ENCODE peak calls at places on chromosomes 13 and 19, in five cellular contexts. B is transverse colon, E is prostate gland, Q is cardiac muscle cell, S is tibial artery. Z is an unnamed sample.

GRCh38 chr13:48210178-48210577 is 22.8 kb upstream of the ITM2B start:
- DNase-seq in Q (peak; percentile 65), B (no peak), E (no peak), S (no peak), Z (no peak)

GRCh38 chr19:2374808-2375207 is 14.7 kb downstream of the TMPRSS9 start:
- DNase-seq in B (no peak), E (no peak), S (no peak), Q (no peak), Z (no peak)

GRCh38 chr19:41175825-41176734 is 16.9 kb upstream of the CYP2S1 start:
- DNase-seq in E (peak; percentile 74), S (peak; percentile 62), B (peak; percentile 57), Q (peak; percentile 73), Z (peak; percentile 27)

GRCh38 chr13:112895521-112896465 is 73.2 kb upstream of the MCF2L start:
- DNase-seq in Q (no peak), E (no peak), B (no peak), S (no peak), Z (peak; percentile 9)

GRCh38 chr13:44052843-44053607 is 173.3 kb downstream of the LACC1 start:
- DNase-seq in Q (peak; percentile 82), E (no peak), S (peak; percentile 30), B (peak; percentile 17), Z (peak; percentile 24)

GRCh38 chr19:29687897-29688728 is 22.9 kb downstream of the PLEKHF1 start:
- DNase-seq in E (no peak), S (no peak), B (no peak), Q (peak; percentile 73), Z (no peak)

GRCh38 chr19:17469371-17470203 is 737 bp upstream of the SLC27A1 start:
- DNase-seq in S (peak; percentile 99), B (peak; percentile 97), E (peak; percentile 98), Q (peak; percentile 98), Z (peak; percentile 95)

GRCh38 chr19:40217921-40218890 is at the start of gene TTC9B:
- DNase-seq in B (no peak), S (no peak), E (no peak), Q (no peak), Z (no peak)

GRCh38 chr13:112781881-112782361 is 92.1 kb downstream of the ATP11A start:
- DNase-seq in E (no peak), B (no peak), S (no peak), Q (no peak), Z (peak; percentile 68)

GRCh38 chr19:42356686-42357085 is 31.3 kb downstream of the MEGF8 start:
- DNase-seq in B (no peak), E (no peak), S (no peak), Q (no peak), Z (no peak)

GRCh38 chr13:92188574-92188973 is 790.2 kb downstream of the GPC5 start:
- DNase-seq in S (no peak), B (no peak), Q (no peak), E (no peak), Z (no peak)

GRCh38 chr19:27765397-27765796 is 1447.6 kb downstream of the UQCRFS1 start:
- DNase-seq in E (no peak), B (no peak), Q (no peak), S (no peak), Z (no peak)

GRCh38 chr19:4081441-4082129 is 14.9 kb upstream of the ZBTB7A start:
- DNase-seq in B (peak; percentile 53), S (no peak), Q (peak; percentile 45), E (no peak), Z (no peak)

GRCh38 chr13:27481766-27482165 is 31.4 kb upstream of the MTIF3 start:
- DNase-seq in S (no peak), Q (peak; percentile 51), B (peak; percentile 51), E (peak; percentile 9), Z (peak; percentile 25)
- H3K4me1 ChIP-seq in S (no peaks in the 10 kb centered on the region), Q (no peaks in the 10 kb centered on the region), B (no peaks in the 10 kb centered on the region), E (no peaks in the 10 kb centered on the region), Z (no peaks in the 10 kb centered on the region)

GRCh38 chr19:34178276-34178614 is 5.9 kb downstream of the LSM14A start:
- DNase-seq in E (no peak), S (no peak), Q (no peak), B (no peak), Z (no peak)
- H3K4me3 ChIP-seq in E (no peak overlapping the region), S (no peak overlapping the region), Q (no peak overlapping the region), B (no peak overlapping the region), Z (peak overlapping the region; percentile 97)

GRCh38 chr13:96821381-96821780 is 172.9 kb downstream of the OXGR1 start:
- DNase-seq in E (no peak), S (no peak), B (no peak), Q (peak; percentile 4), Z (no peak)

GRCh38 chr13:96816261-96816660 is 178.0 kb downstream of the OXGR1 start:
- DNase-seq in S (peak; percentile 80), Q (peak; percentile 38), E (no peak), B (no peak), Z (no peak)

GRCh38 chr13:96819375-96819774 is 174.9 kb downstream of the OXGR1 start:
- DNase-seq in Q (no peak), E (no peak), B (no peak), S (no peak), Z (no peak)

GRCh38 chr13:96816874-96817273 is 177.4 kb downstream of the OXGR1 start:
- DNase-seq in S (no peak), E (no peak), Q (no peak), B (no peak), Z (no peak)

GRCh38 chr13:96817336-96817941 is 176.8 kb downstream of the OXGR1 start:
- DNase-seq in S (no peak), B (no peak), E (no peak), Q (peak; percentile 31), Z (no peak)
- TF ChIP-seq CTCF in S (peak; percentile 62), B (peak; percentile 47), E (peak; percentile 44), Q (peak; percentile 44), Z (peak; percentile 56)

DNA sequence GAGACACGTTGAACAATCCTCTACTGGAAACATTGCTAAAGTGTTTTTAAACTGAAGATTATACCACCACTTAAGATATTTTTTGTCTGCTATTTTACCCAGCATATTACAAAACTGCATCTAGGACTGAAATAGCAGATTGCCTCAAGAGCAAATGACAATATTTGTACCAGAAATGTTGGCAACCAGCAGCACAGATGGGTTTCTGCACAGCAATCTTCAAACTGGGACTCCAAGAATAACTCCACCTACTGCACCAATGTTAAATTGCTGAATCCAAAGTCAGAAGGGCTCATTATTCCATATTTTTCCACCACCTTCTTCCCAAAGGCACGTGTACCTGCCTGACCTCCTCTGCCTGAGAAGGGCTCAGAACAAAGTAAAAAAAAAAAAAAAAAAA is 79.6 kb downstream of the FOXO1 start:
- DNase-seq in B (no peak), E (no peak), Q (peak; percentile 30), S (no peak), Z (no peak)
- H3K4me1 ChIP-seq in B (no peaks in the 10 kb centered on the region), E (no peaks in the 10 kb centered on the region), Q (peaks cover 31% of the 10 kb centered on the region), S (peaks cover 52% of the 10 kb centered on the region), Z (peaks cover 77% of the 10 kb centered on the region)

GRCh38 chr13:79491715-79492114 is 10.8 kb downstream of the NDFIP2 start:
- DNase-seq in B (no peak), S (no peak), E (no peak), Q (peak; percentile 74), Z (no peak)
- H3K4me3 ChIP-seq in B (no peak overlapping the region), S (no peak overlapping the region), E (no peak overlapping the region), Q (no peak overlapping the region), Z (no peak overlapping the region)

DNA sequence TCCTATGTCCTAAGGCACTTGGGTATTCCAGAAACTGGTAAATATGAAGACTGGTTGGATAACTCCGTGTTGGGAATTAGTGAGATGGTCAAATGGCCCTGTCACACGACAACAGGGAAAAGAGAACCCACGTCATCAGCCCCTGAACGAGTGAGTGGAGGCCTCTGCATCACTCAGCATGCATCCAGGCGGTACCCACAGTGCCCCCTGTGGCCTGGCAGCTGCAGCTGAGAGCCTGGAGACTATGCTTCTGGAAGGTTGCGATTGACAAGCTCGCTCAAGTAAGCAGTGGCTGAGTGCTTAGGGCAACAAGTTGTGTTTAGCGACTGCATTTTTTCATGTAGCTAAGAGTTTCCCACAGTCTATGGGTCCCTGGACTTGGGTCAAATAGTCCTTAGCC is 55.9 kb downstream of the COL4A2 start:
- DNase-seq in Q (no peak), S (peak; percentile 55), E (no peak), B (no peak), Z (no peak)
- TF ChIP-seq CTCF in Q (peak; percentile 15), S (peak; percentile 51), E (no peak), B (peak; percentile 11), Z (peak; percentile 13)